ENCODE peak calls at places on chromosome X, in seven cellular contexts. P is heart right ventricle, O is RWPE1, N is endothelial cell, F is tibial nerve, I is astrocyte of the cerebellum, L is mucosa of descending colon. W is an unnamed sample.
A peak's percentile ranks its signal among the peaks of the same experiment; 100 is the strongest.

GRCh38 chrX:72371405-72371804 is 65.7 kb upstream of the CITED1 start:
- DNase-seq in I (no peak), P (no peak), O (no peak), L (no peak), F (no peak), N (no peak), W (no peak)

GRCh38 chrX:118526149-118526548 is 30.5 kb downstream of the DOCK11 start:
- DNase-seq in P (no peak), L (no peak), F (no peak), I (no peak), O (no peak), N (no peak), W (no peak)

GRCh38 chrX:129318375-129318774 is 204.9 kb downstream of the SMARCA1 start:
- DNase-seq in I (no peak), L (no peak), O (peak; percentile 4), P (no peak), F (no peak), N (peak; percentile 4), W (no peak)

GRCh38 chrX:79325263-79325958 is 41.7 kb downstream of the ITM2A start:
- DNase-seq in N (no peak), F (no peak), P (no peak), L (peak; percentile 23), I (no peak), O (no peak), W (no peak)

GRCh38 chrX:118974088-118974907 is at the start of gene LONRF3:
- DNase-seq in O (peak; percentile 44), I (no peak), F (peak; percentile 72), L (peak; percentile 77), N (peak; percentile 17), P (peak; percentile 63), W (no peak)

GRCh38 chrX:118228041-118228440 is 111.4 kb upstream of the KLHL13 start:
- DNase-seq in P (no peak), F (no peak), I (no peak), O (no peak), N (no peak), L (no peak), W (no peak)

GRCh38 chrX:11331788-11332187 is 38.6 kb downstream of the AMELX start:
- DNase-seq in L (no peak), F (no peak), O (no peak), N (no peak), P (no peak), I (no peak), W (no peak)

GRCh38 chrX:135340827-135341226 is 31.5 kb downstream of the ETDC start:
- DNase-seq in L (no peak), F (no peak), O (no peak), N (no peak), I (no peak), P (no peak), W (no peak)

GRCh38 chrX:82765806-82766205 is 742.3 kb upstream of the POU3F4 start:
- DNase-seq in N (no peak), I (peak; percentile 11), F (no peak), O (no peak), L (no peak), P (no peak), W (no peak)

GRCh38 chrX:38627683-38628082 is 66.3 kb downstream of the TSPAN7 start:
- DNase-seq in I (no peak), F (no peak), L (no peak), P (no peak), O (peak; percentile 1), N (peak; percentile 7), W (no peak)

GRCh38 chrX:30822068-30822671 is 66.9 kb downstream of the TAB3 start:
- DNase-seq in F (no peak), P (no peak), L (no peak), I (no peak), N (no peak), O (no peak), W (no peak)

GRCh38 chrX:41382699-41383645 is 49.0 kb downstream of the DDX3X start:
- DNase-seq in F (no peak), N (no peak), I (no peak), P (no peak), L (peak; percentile 34), O (no peak), W (no peak)

GRCh38 chrX:155767101-155767878 is 113.9 kb upstream of the VAMP7 start:
- DNase-seq in N (peak; percentile 6), F (no peak), I (peak; percentile 42), O (peak; percentile 23), P (peak; percentile 73), L (peak; percentile 69), W (no peak)

GRCh38 chrX:40434947-40435346 is 145.8 kb upstream of the ATP6AP2 start:
- DNase-seq in F (no peak), I (no peak), P (no peak), N (no peak), O (no peak), L (no peak), W (no peak)

GRCh38 chrX:27890611-27891010 is 82.8 kb downstream of the MAGEB10 start:
- DNase-seq in N (no peak), O (peak; percentile 22), I (peak; percentile 32), F (no peak), L (no peak), P (no peak), W (no peak)

GRCh38 chrX:154719132-154719675 is 31.7 kb downstream of the GAB3 start:
- DNase-seq in F (no peak), L (no peak), O (no peak), N (no peak), I (no peak), P (no peak), W (no peak)

GRCh38 chrX:40174594-40175415 is 77.0 kb upstream of the BCOR start:
- DNase-seq in F (no peak), O (no peak), P (no peak), L (peak; percentile 71), I (no peak), N (peak; percentile 61), W (peak; percentile 67)

DNA sequence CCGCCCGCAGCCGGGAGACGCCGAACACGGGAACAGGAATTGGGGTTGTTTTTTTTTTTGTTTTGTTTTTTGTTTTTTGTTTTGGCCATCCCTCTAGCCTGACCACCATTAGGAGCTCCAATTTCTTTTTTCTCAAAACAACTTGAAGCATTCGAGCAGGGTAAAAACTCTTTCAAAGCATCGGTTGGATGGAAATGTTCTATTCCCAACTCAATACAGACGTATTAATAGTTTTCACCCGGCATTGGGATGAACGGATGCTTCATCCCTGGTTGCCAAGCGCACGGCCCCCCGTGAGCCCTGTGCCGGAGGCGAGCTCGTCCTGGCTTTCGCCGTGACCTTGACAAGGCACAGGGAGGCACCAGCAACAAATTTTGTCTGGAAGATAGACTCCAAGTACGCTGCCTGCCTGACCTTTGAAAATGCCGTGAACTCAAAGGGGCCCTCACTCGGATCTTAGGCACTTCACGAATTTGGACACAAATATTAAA is 352 bp upstream of the MAP3K15 start:
- DNase-seq in I (no peak), N (no peak), F (no peak), P (no peak), O (no peak), L (no peak), W (no peak)
- TF ChIP-seq CTCF in I (no peak), N (peak; percentile 52), F (no peak), P (no peak), O (no peak), L (no peak), W (no peak)

DNA sequence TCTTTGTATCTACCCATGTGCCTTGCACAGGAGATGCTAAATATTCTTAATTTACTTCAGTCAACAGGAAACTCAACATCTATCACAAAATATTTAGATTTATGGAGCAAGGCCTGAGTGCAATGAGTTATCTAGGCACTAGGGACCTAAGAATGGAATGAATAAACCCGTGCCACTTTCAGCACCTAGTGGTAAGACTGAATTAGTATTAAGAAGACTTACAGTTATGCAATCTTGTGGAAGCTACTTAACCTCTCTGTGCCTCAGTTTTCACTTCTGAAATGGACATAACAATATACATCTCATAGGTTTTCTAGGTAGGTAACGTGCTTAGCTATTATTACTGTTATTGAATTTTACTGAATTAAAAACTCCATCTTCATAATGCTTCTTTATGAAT is 144.6 kb upstream of the MAP3K15 start:
- DNase-seq in L (no peak), F (no peak), P (no peak), N (no peak), I (no peak), O (no peak), W (no peak)
- TF ChIP-seq CTCF in L (no peak), F (no peak), P (no peak), N (no peak), I (no peak), O (no peak), W (no peak)

GRCh38 chrX:70954871-70955270 is 24.0 kb upstream of the SLC7A3 start:
- DNase-seq in F (no peak), I (no peak), L (no peak), O (no peak), P (no peak), N (no peak), W (no peak)

GRCh38 chrX:70960728-70961127 is 29.8 kb upstream of the SLC7A3 start:
- DNase-seq in I (no peak), F (no peak), P (no peak), O (no peak), N (no peak), L (no peak), W (no peak)
- TF ChIP-seq CTCF in I (no peak), F (no peak), P (no peak), O (no peak), N (no peak), L (no peak), W (no peak)

DNA sequence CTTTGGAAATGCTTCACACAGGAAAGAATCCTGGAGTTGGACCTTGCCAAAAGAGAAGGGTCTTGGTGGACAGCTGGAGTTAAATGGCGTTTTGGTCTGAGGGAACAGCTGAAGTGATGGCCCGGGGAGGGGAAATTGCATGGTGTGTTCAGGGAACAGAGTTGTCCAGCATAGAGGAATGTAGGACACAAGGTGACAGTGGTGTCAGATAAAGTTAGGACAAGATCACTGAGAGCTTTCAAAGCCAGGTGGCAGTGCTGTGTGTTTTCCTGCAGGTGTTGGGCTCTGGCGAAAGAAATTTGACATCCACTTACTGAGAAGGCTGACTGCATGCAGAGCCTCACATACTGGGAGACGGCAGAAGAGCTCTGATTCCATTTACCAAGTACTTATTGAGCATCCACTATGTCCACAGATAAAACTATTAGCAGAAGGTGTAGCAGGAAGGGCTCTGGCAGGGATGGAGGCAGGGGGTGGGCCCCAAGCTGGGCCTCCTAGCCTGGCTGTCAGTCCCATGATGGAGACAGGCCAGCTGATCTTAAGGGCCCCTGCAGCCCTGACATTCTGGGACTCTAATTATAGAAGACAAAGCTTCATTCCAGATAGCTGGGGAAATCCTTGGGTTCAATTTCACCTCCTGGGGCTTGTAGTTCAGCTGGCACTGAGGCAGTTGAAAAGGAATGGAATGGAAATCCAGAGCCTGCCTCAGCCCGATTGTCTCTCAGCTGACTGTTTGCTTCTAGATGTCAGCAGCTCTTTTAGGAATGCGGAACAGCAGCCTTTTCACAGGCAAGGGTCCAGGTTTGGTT is 150.2 kb upstream of the MAMLD1 start:
- DNase-seq in P (peak; percentile 54), L (no peak), I (no peak), F (no peak), N (peak; percentile 3), O (no peak), W (no peak)
- TF ChIP-seq CTCF in P (no peak), L (no peak), I (no peak), F (no peak), N (no peak), O (no peak), W (no peak)